ENCODE peak calls at places on chromosome 20, in six cellular contexts. One of them, this sample, is unnamed.

GRCh38 chr20:23937303-23938117 is 51.1 kb downstream of the GGTLC1 start:
- DNase-seq in PC-9: peak; percentile 60
- DNase-seq in WTC11: peak; percentile 75
- DNase-seq in epithelial cell of esophagus: peak; percentile 64
- DNase-seq in right lobe of liver: peak; percentile 70
- DNase-seq in retinal pigment epithelial cell: no peak
- DNase-seq in this sample: no peak

GRCh38 chr20:22977047-22977785 is 57.9 kb upstream of the SSTR4 start:
- DNase-seq in retinal pigment epithelial cell: no peak
- DNase-seq in right lobe of liver: no peak
- DNase-seq in PC-9: no peak
- DNase-seq in WTC11: no peak
- DNase-seq in epithelial cell of esophagus: peak; percentile 32
- DNase-seq in this sample: no peak

GRCh38 chr20:60589624-60590023 is 631.4 kb downstream of the CDH26 start:
- DNase-seq in retinal pigment epithelial cell: peak; percentile 12
- DNase-seq in PC-9: no peak
- DNase-seq in right lobe of liver: no peak
- DNase-seq in WTC11: peak; percentile 46
- DNase-seq in epithelial cell of esophagus: peak; percentile 6
- DNase-seq in this sample: no peak

GRCh38 chr20:8254911-8255582 is 123.0 kb downstream of the PLCB1 start:
- DNase-seq in WTC11: no peak
- DNase-seq in retinal pigment epithelial cell: no peak
- DNase-seq in right lobe of liver: no peak
- DNase-seq in epithelial cell of esophagus: peak; percentile 53
- DNase-seq in PC-9: no peak
- DNase-seq in this sample: no peak

GRCh38 chr20:14384411-14384810 is 47.0 kb upstream of the FLRT3 start:
- DNase-seq in retinal pigment epithelial cell: no peak
- DNase-seq in epithelial cell of esophagus: peak; percentile 50
- DNase-seq in PC-9: no peak
- DNase-seq in WTC11: no peak
- DNase-seq in right lobe of liver: no peak
- DNase-seq in this sample: no peak

GRCh38 chr20:4156411-4156810 is 141.1 kb upstream of the RNF24 start:
- DNase-seq in WTC11: no peak
- DNase-seq in epithelial cell of esophagus: peak; percentile 23
- DNase-seq in right lobe of liver: no peak
- DNase-seq in PC-9: peak; percentile 62
- DNase-seq in retinal pigment epithelial cell: no peak
- DNase-seq in this sample: no peak

GRCh38 chr20:23637282-23638221 is at the start of gene CST3:
- DNase-seq in PC-9: peak; percentile 62
- DNase-seq in epithelial cell of esophagus: peak; percentile 90
- DNase-seq in WTC11: peak; percentile 72
- DNase-seq in retinal pigment epithelial cell: peak; percentile 52
- DNase-seq in right lobe of liver: peak; percentile 95
- DNase-seq in this sample: no peak

GRCh38 chr20:57498425-57499400 is 26.2 kb downstream of the CTCFL start:
- DNase-seq in epithelial cell of esophagus: peak; percentile 38
- DNase-seq in WTC11: peak; percentile 54
- DNase-seq in retinal pigment epithelial cell: no peak
- DNase-seq in PC-9: no peak
- DNase-seq in right lobe of liver: no peak
- DNase-seq in this sample: no peak

GRCh38 chr20:63686492-63687321 is 9.7 kb upstream of the TNFRSF6B start:
- DNase-seq in retinal pigment epithelial cell: peak; percentile 54
- DNase-seq in right lobe of liver: no peak
- DNase-seq in epithelial cell of esophagus: peak; percentile 64
- DNase-seq in WTC11: no peak
- DNase-seq in PC-9: no peak
- DNase-seq in this sample: peak; percentile 57

GRCh38 chr20:50568549-50568942 is 58.4 kb downstream of the PTPN1 start:
- DNase-seq in PC-9: no peak
- DNase-seq in retinal pigment epithelial cell: no peak
- DNase-seq in WTC11: no peak
- DNase-seq in right lobe of liver: no peak
- DNase-seq in epithelial cell of esophagus: no peak
- DNase-seq in this sample: no peak

GRCh38 chr20:50572922-50573777 is 63.0 kb downstream of the PTPN1 start:
- DNase-seq in retinal pigment epithelial cell: peak; percentile 61
- DNase-seq in epithelial cell of esophagus: no peak
- DNase-seq in WTC11: no peak
- DNase-seq in right lobe of liver: peak; percentile 90
- DNase-seq in PC-9: no peak
- DNase-seq in this sample: peak; percentile 14

GRCh38 chr20:50567860-50568548 is 57.8 kb downstream of the PTPN1 start:
- DNase-seq in WTC11: no peak
- DNase-seq in epithelial cell of esophagus: no peak
- DNase-seq in right lobe of liver: no peak
- DNase-seq in retinal pigment epithelial cell: no peak
- DNase-seq in PC-9: no peak
- DNase-seq in this sample: no peak

GRCh38 chr20:50571466-50571865 is 61.3 kb downstream of the PTPN1 start:
- DNase-seq in WTC11: no peak
- DNase-seq in epithelial cell of esophagus: no peak
- DNase-seq in right lobe of liver: no peak
- DNase-seq in retinal pigment epithelial cell: no peak
- DNase-seq in PC-9: no peak
- DNase-seq in this sample: no peak

GRCh38 chr20:50569864-50570836 is 60.0 kb downstream of the PTPN1 start:
- DNase-seq in PC-9: no peak
- DNase-seq in right lobe of liver: no peak
- DNase-seq in retinal pigment epithelial cell: no peak
- DNase-seq in epithelial cell of esophagus: no peak
- DNase-seq in WTC11: peak; percentile 58
- DNase-seq in this sample: no peak
- TF ChIP-seq CTCF in PC-9: peak; percentile 41
- TF ChIP-seq CTCF in right lobe of liver: peak; percentile 18
- TF ChIP-seq CTCF in retinal pigment epithelial cell: peak; percentile 63
- TF ChIP-seq CTCF in epithelial cell of esophagus: peak; percentile 32
- TF ChIP-seq CTCF in WTC11: no peak
- TF ChIP-seq CTCF in this sample: no peak

DNA sequence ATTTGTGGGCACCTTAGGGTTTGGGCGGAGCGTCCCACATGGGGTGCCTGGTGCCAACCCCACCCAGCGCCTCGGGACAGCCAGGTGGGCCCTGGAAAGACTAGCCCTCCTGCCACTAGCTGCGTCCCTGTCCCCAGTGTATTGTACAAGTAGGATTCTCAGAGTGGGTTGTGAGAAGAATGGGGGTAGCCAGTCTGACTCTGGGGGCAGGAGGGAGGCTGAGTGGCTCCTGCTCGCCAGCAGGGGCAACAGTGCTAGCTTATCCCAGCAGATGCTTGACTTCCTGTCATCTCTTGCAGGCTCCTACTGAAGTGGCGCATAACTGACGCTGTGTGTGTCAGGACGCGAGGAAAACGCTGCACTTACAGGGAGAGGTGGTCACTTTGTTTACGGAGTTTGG is 9.3 kb downstream of the PSMA7 start:
- DNase-seq in PC-9: no peak
- DNase-seq in epithelial cell of esophagus: no peak
- DNase-seq in right lobe of liver: no peak
- DNase-seq in WTC11: no peak
- DNase-seq in retinal pigment epithelial cell: no peak
- DNase-seq in this sample: no peak
- TF ChIP-seq CTCF in PC-9: no peak
- TF ChIP-seq CTCF in epithelial cell of esophagus: no peak
- TF ChIP-seq CTCF in right lobe of liver: no peak
- TF ChIP-seq CTCF in WTC11: no peak
- TF ChIP-seq CTCF in retinal pigment epithelial cell: peak; percentile 20
- TF ChIP-seq CTCF in this sample: no peak

GRCh38 chr20:18778993-18779392 is 34.6 kb upstream of the SCP2D1 start:
- DNase-seq in epithelial cell of esophagus: no peak
- DNase-seq in right lobe of liver: no peak
- DNase-seq in retinal pigment epithelial cell: no peak
- DNase-seq in WTC11: no peak
- DNase-seq in PC-9: no peak
- DNase-seq in this sample: no peak
- TF ChIP-seq CTCF in epithelial cell of esophagus: no peak
- TF ChIP-seq CTCF in right lobe of liver: no peak
- TF ChIP-seq CTCF in retinal pigment epithelial cell: no peak
- TF ChIP-seq CTCF in WTC11: no peak
- TF ChIP-seq CTCF in PC-9: no peak
- TF ChIP-seq CTCF in this sample: no peak

GRCh38 chr20:32470025-32470861 is 112.1 kb downstream of the ASXL1 start:
- DNase-seq in right lobe of liver: no peak
- DNase-seq in retinal pigment epithelial cell: peak; percentile 63
- DNase-seq in epithelial cell of esophagus: peak; percentile 74
- DNase-seq in WTC11: peak; percentile 67
- DNase-seq in PC-9: no peak
- DNase-seq in this sample: no peak
- TF ChIP-seq CTCF in right lobe of liver: peak; percentile 40
- TF ChIP-seq CTCF in retinal pigment epithelial cell: peak; percentile 75
- TF ChIP-seq CTCF in epithelial cell of esophagus: peak; percentile 32
- TF ChIP-seq CTCF in WTC11: peak; percentile 51
- TF ChIP-seq CTCF in PC-9: peak; percentile 38
- TF ChIP-seq CTCF in this sample: no peak

GRCh38 chr20:18166939-18167338 is 29.3 kb downstream of the KAT14 start:
- DNase-seq in retinal pigment epithelial cell: no peak
- DNase-seq in PC-9: no peak
- DNase-seq in right lobe of liver: no peak
- DNase-seq in WTC11: no peak
- DNase-seq in epithelial cell of esophagus: no peak
- DNase-seq in this sample: no peak

GRCh38 chr20:18164356-18164755 is 26.7 kb downstream of the KAT14 start:
- DNase-seq in WTC11: no peak
- DNase-seq in PC-9: peak; percentile 55
- DNase-seq in retinal pigment epithelial cell: no peak
- DNase-seq in right lobe of liver: no peak
- DNase-seq in epithelial cell of esophagus: peak; percentile 88
- DNase-seq in this sample: no peak

GRCh38 chr20:18165553-18165952 is 27.9 kb downstream of the KAT14 start:
- DNase-seq in WTC11: no peak
- DNase-seq in epithelial cell of esophagus: no peak
- DNase-seq in right lobe of liver: no peak
- DNase-seq in retinal pigment epithelial cell: no peak
- DNase-seq in PC-9: no peak
- DNase-seq in this sample: no peak

DNA sequence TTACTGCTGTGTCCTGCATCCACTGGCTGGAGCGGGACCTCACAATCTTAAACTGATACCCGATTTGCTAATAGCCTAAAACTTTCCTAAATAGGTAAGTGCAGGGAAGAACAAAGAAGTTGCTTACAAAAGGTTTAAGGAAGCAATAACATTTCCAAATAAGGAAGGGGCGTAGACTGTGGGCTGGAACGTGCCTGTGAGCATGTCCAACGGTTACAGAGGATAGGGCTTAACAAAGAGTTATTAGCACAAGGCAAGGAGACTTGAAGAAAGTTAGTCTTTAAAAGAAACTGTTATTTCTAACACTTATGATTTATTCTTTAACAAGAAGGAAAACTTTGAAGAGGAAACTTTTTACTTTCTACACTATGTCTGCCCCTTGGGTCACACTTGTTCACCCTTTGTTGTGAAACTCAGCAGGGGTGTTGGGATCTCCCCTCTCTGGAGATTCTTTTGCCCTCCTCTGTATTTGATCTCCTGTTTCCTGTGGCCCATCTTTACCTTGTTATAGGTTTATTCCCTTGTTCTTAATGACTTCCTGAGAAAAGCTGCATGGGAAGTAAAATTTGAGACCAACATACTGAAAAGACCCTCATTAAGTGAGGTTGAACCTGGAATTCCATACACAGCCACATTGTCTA is 28.7 kb downstream of the KAT14 start:
- DNase-seq in right lobe of liver: no peak
- DNase-seq in epithelial cell of esophagus: peak; percentile 43
- DNase-seq in WTC11: no peak
- DNase-seq in retinal pigment epithelial cell: no peak
- DNase-seq in PC-9: no peak
- DNase-seq in this sample: no peak
- TF ChIP-seq CTCF in right lobe of liver: no peak
- TF ChIP-seq CTCF in epithelial cell of esophagus: no peak
- TF ChIP-seq CTCF in WTC11: no peak
- TF ChIP-seq CTCF in retinal pigment epithelial cell: no peak
- TF ChIP-seq CTCF in PC-9: no peak
- TF ChIP-seq CTCF in this sample: no peak

GRCh38 chr20:35523298-35523888 is 6.1 kb downstream of the C20orf173 start:
- DNase-seq in retinal pigment epithelial cell: no peak
- DNase-seq in PC-9: no peak
- DNase-seq in WTC11: peak; percentile 69
- DNase-seq in right lobe of liver: no peak
- DNase-seq in epithelial cell of esophagus: peak; percentile 33
- DNase-seq in this sample: no peak
- TF ChIP-seq CTCF in retinal pigment epithelial cell: peak; percentile 64
- TF ChIP-seq CTCF in PC-9: peak; percentile 70
- TF ChIP-seq CTCF in WTC11: peak; percentile 40
- TF ChIP-seq CTCF in right lobe of liver: peak; percentile 34
- TF ChIP-seq CTCF in epithelial cell of esophagus: peak; percentile 68
- TF ChIP-seq CTCF in this sample: no peak

GRCh38 chr20:20130399-20130798 is 78.1 kb downstream of the CFAP61 start:
- DNase-seq in PC-9: no peak
- DNase-seq in retinal pigment epithelial cell: no peak
- DNase-seq in WTC11: no peak
- DNase-seq in right lobe of liver: no peak
- DNase-seq in epithelial cell of esophagus: peak; percentile 50
- DNase-seq in this sample: no peak
- TF ChIP-seq CTCF in PC-9: peak; percentile 59
- TF ChIP-seq CTCF in retinal pigment epithelial cell: no peak
- TF ChIP-seq CTCF in WTC11: peak; percentile 27
- TF ChIP-seq CTCF in right lobe of liver: no peak
- TF ChIP-seq CTCF in epithelial cell of esophagus: peak; percentile 68
- TF ChIP-seq CTCF in this sample: no peak

DNA sequence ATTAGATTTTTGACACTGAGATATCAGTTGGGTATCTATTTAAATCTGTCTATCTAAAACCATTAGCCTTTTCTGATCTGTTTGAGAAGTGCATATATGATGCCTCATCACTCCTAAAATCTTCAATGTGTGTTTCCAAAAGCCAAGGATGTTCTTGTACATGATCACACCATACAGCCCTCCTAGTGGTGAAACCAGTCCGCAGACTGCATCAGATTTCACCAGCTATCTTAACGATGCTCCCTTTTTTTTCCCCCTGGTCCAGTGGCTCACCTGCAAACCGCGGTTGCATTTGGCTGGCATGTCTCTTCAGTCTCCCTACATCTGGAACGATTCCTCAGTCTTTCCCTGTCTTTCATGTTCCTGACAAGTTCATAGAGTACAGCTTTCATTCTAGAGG is 4.0 kb downstream of the KIZ start:
- DNase-seq in WTC11: no peak
- DNase-seq in retinal pigment epithelial cell: no peak
- DNase-seq in right lobe of liver: no peak
- DNase-seq in PC-9: no peak
- DNase-seq in epithelial cell of esophagus: no peak
- DNase-seq in this sample: no peak
- TF ChIP-seq CTCF in WTC11: no peak
- TF ChIP-seq CTCF in retinal pigment epithelial cell: no peak
- TF ChIP-seq CTCF in right lobe of liver: no peak
- TF ChIP-seq CTCF in PC-9: no peak
- TF ChIP-seq CTCF in epithelial cell of esophagus: no peak
- TF ChIP-seq CTCF in this sample: no peak

DNA sequence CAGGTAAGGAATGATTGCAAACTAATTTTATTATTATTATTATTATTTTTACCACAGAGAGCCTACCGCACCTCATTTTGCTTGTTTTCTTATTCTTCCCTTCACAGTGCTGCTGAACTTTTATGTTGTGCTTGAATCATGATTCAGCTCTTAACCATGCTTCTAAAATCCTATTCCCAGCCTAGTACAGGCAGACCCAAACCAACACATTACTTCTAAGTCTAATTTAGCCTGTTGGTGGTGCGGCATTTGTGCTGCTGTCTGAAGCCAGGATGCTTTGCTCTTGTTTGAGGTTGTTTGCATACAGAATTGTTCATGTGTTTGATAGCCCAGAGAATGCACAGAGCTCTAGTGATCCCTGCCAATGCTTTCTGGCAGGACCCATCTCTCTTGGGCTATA is 213.5 kb upstream of the KCNG1 start:
- DNase-seq in WTC11: no peak
- DNase-seq in epithelial cell of esophagus: no peak
- DNase-seq in right lobe of liver: no peak
- DNase-seq in retinal pigment epithelial cell: no peak
- DNase-seq in PC-9: no peak
- DNase-seq in this sample: no peak
- TF ChIP-seq CTCF in WTC11: no peak
- TF ChIP-seq CTCF in epithelial cell of esophagus: no peak
- TF ChIP-seq CTCF in right lobe of liver: no peak
- TF ChIP-seq CTCF in retinal pigment epithelial cell: no peak
- TF ChIP-seq CTCF in PC-9: no peak
- TF ChIP-seq CTCF in this sample: no peak